ENCODE peak calls at places on chromosomes 7 and 10, in four cellular contexts. X, Y, L and P are unnamed samples.

GRCh38 chr10:35442006-35442405 is 105.7 kb downstream of the CCNY start:
- DNase-seq in X (no peak), Y (no peak), L (no peak), P (no peak)

GRCh38 chr7:117139691-117139984 is 183.2 kb downstream of the WNT2 start:
- DNase-seq in X (no peak), Y (no peak), L (no peak), P (no peak)

GRCh38 chr10:121739114-121739513 is 140.9 kb upstream of the FGFR2 start:
- DNase-seq in X (no peak), Y (no peak), L (no peak), P (no peak)

GRCh38 chr10:110068780-110069179 is 61.0 kb downstream of the ADD3 start:
- DNase-seq in X (no peak), Y (no peak), L (no peak), P (no peak)

GRCh38 chr7:17769918-17770317 is 170.4 kb downstream of the SNX13 start:
- DNase-seq in X (no peak), Y (peak), L (peak), P (peak)

GRCh38 chr7:158296798-158297104 is 290.9 kb downstream of the PTPRN2 start:
- DNase-seq in X (no peak), Y (no peak), L (no peak), P (no peak)

GRCh38 chr7:50679218-50680007 is 103.3 kb downstream of the GRB10 start:
- DNase-seq in X (no peak), Y (no peak), L (peak), P (no peak)

GRCh38 chr7:157678503-157678902 is 341.7 kb downstream of the DNAJB6 start:
- DNase-seq in X (no peak), Y (no peak), L (no peak), P (no peak)

GRCh38 chr10:42991442-42992098 is 85.3 kb upstream of the RET start:
- DNase-seq in X (no peak), Y (no peak), L (no peak), P (no peak)